ENCODE peak calls at places on chromosomes 7 and 10, in six cellular contexts. S is GM12878, P is HepG2, L is HCT116, E is SK-N-SH, H is K562. K is an unnamed sample.

GRCh38 chr10:71971311-71971731 is 7.1 kb downstream of the CHST3 start:
- DNase-seq in S (no peak), P (no peak), H (no peak), E (no peak), L (no peak), K (no peak)

GRCh38 chr7:21469894-21470293 is 42.0 kb downstream of the SP4 start:
- DNase-seq in H (no peak), L (no peak), P (no peak), S (no peak), E (no peak), K (no peak)

GRCh38 chr10:17512341-17513001 is 58.1 kb upstream of the ST8SIA6 start:
- DNase-seq in S (no peak), H (no peak), E (no peak), L (peak; percentile 93), P (no peak), K (no peak)

GRCh38 chr7:31735991-31736982 is 49.3 kb downstream of the PPP1R17 start:
- DNase-seq in P (peak; percentile 52), E (peak; percentile 64), L (peak; percentile 35), H (peak; percentile 67), S (no peak), K (peak; percentile 83)

GRCh38 chr10:79404231-79404609 is 41.2 kb downstream of the ZCCHC24 start:
- DNase-seq in P (peak; percentile 66), L (no peak), E (no peak), H (no peak), S (no peak), K (peak; percentile 41)

GRCh38 chr10:110821508-110821907 is 50.2 kb upstream of the PDCD4 start:
- DNase-seq in P (no peak), L (no peak), H (no peak), S (no peak), E (no peak), K (no peak)

GRCh38 chr10:79333513-79333912 is 13.8 kb upstream of the PPIF start:
- DNase-seq in P (no peak), H (no peak), E (no peak), L (no peak), S (no peak), K (no peak)

GRCh38 chr10:35707642-35708425 is 65.7 kb upstream of the FZD8 start:
- DNase-seq in S (no peak), E (no peak), L (no peak), H (no peak), P (no peak), K (no peak)

GRCh38 chr10:123784636-123785035 is 107.0 kb downstream of the CPXM2 start:
- DNase-seq in L (no peak), S (no peak), H (no peak), E (no peak), P (no peak), K (no peak)

GRCh38 chr7:82595176-82595575 is 151.6 kb upstream of the CACNA2D1 start:
- DNase-seq in L (no peak), H (no peak), S (no peak), P (no peak), E (no peak), K (no peak)

GRCh38 chr7:90824386-90825307 is 228.5 kb downstream of the CDK14 start:
- DNase-seq in P (no peak), L (no peak), H (no peak), S (no peak), E (no peak), K (no peak)

GRCh38 chr7:3371601-3372000 is 70.5 kb downstream of the SDK1 start:
- DNase-seq in E (no peak), S (no peak), L (no peak), H (no peak), P (no peak), K (no peak)

GRCh38 chr7:28921822-28922221 is 36.3 kb downstream of the TRIL start:
- DNase-seq in S (no peak), E (peak; percentile 84), L (peak; percentile 67), P (peak; percentile 69), H (peak; percentile 57), K (peak; percentile 83)

GRCh38 chr7:95002726-95003125 is 95.3 kb downstream of the PPP1R9A start:
- DNase-seq in P (no peak), L (no peak), H (no peak), S (no peak), E (no peak), K (no peak)

GRCh38 chr7:149773446-149774236 is at the start of gene ZNF467:
- DNase-seq in L (no peak), P (no peak), S (no peak), H (peak; percentile 87), E (peak; percentile 73), K (peak; percentile 43)

GRCh38 chr10:88735661-88736060 is 24.2 kb upstream of the LIPN start:
- DNase-seq in E (no peak), H (no peak), L (no peak), S (no peak), P (no peak), K (no peak)

GRCh38 chr7:28980504-28981281 is 22.6 kb upstream of the TRIL start:
- DNase-seq in P (no peak), H (no peak), S (no peak), L (no peak), E (no peak), K (peak; percentile 19)

GRCh38 chr10:47380341-47381215 is 3.5 kb downstream of the ZNF488 start:
- DNase-seq in H (no peak), P (no peak), E (peak; percentile 7), S (no peak), L (no peak), K (no peak)

GRCh38 chr7:139992353-139993054 is 70.2 kb downstream of the PARP12 start:
- DNase-seq in P (no peak), E (peak; percentile 65), S (no peak), L (no peak), H (no peak), K (no peak)

GRCh38 chr10:89625041-89625765 is 19.8 kb downstream of the PANK1 start:
- DNase-seq in E (no peak), L (no peak), H (no peak), P (no peak), S (no peak), K (no peak)

GRCh38 chr7:66642186-66642585 is 13.5 kb downstream of the KCTD7 start:
- DNase-seq in P (no peak), H (no peak), L (no peak), E (peak; percentile 34), S (no peak), K (no peak)

GRCh38 chr7:66639773-66640172 is 11.1 kb downstream of the KCTD7 start:
- DNase-seq in P (no peak), E (no peak), L (no peak), S (no peak), H (peak; percentile 49), K (no peak)

GRCh38 chr7:66640802-66641525 is 12.3 kb downstream of the KCTD7 start:
- DNase-seq in P (peak; percentile 63), S (no peak), E (no peak), L (no peak), H (no peak), K (no peak)

GRCh38 chr7:66642932-66643331 is 14.3 kb downstream of the KCTD7 start:
- DNase-seq in L (no peak), P (no peak), E (no peak), S (no peak), H (no peak), K (no peak)

DNA sequence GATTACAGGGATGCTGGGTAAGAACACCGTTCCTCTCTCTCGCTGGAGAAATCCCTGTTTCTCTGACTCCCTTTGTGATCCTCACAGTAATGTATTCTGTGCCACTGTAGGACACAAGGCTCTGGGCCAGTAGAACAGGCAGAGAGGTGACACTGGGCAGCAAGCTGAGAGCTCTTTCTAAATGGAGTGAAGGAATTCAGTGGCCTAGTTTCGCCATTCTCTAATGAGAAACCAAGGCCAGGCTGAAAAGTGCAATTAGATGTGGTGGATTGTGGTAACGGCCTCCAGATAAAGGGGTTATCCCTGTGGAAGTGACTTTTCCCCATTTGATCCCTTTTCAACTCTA is 12.8 kb downstream of the KCTD7 start:
- DNase-seq in P (no peak), L (no peak), S (no peak), E (no peak), H (no peak), K (no peak)
- H3K4me1 ChIP-seq in P (peaks cover 29% of the 10 kb centered on the region), L (no peaks in the 10 kb centered on the region), S (no peaks in the 10 kb centered on the region), E (peaks cover 2% of the 10 kb centered on the region), H (peaks cover 22% of the 10 kb centered on the region), K (no peaks in the 10 kb centered on the region)

DNA sequence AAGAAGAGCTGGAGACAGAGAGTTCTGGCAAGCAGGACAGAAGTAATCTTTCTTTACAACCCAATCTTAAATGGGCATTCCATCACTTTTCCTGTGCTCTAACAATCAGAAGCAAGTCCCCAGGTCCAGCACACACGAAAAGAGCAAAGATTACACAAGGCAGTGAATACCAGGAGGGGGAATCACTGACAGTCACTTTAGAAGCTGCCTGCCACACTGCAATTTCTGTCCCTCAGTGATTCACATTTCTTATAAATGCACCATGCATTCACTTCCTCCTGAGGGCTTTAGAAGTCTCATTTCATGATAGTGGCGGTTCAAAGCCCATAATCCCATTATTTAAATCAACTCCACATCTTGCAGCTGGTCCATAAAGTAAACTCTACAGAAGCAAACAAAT is 362.5 kb downstream of the POM121L12 start:
- DNase-seq in H (no peak), P (no peak), E (no peak), S (no peak), L (no peak), K (no peak)
- H3K79me2 ChIP-seq in H (no peaks in the 10 kb centered on the region), P (no peaks in the 10 kb centered on the region), E (no peaks in the 10 kb centered on the region), S (no peaks in the 10 kb centered on the region), L (no peaks in the 10 kb centered on the region), K (no peaks in the 10 kb centered on the region)

GRCh38 chr7:18198868-18199267 is 171.2 kb upstream of the PRPS1L1 start:
- DNase-seq in S (no peak), L (no peak), P (no peak), E (no peak), H (no peak), K (no peak)
- TF ChIP-seq REST in S (no peak), L (no peak), P (no peak), E (no peak), H (no peak), K (no peak)

GRCh38 chr10:100939763-100940344 is 27.1 kb downstream of the SLF2 start:
- DNase-seq in P (no peak), H (no peak), L (no peak), S (no peak), E (no peak), K (no peak)

GRCh38 chr10:100930368-100930767 is 17.6 kb downstream of the SLF2 start:
- DNase-seq in H (no peak), L (no peak), P (peak; percentile 25), E (no peak), S (no peak), K (peak; percentile 26)

DNA sequence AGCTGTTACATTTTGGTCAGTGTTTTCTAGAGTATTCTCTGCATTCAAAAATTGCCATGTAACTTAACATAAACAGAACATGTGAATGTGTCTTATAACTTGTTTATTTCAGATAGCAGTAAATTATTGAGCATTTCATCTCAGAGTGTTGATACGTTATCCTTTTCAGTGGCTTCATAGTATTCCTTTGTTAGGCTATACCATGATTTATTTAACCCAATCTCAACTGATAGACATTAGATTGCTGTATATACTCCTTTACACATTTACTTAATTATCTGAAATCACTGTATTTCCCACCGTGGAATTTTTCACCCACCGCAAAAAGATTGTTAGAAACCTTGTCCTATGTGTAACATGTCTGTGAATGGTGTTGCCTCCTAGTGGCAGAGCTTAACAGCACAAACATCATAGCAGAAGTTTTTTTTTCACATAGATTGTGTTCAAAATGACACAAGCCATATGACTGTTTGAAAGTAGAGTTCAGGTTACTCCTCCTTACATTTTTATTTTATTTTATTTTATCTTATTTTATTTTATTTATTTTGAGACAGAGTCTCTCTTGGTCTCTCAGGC is 21.4 kb downstream of the SLF2 start:
- DNase-seq in E (peak; percentile 20), S (no peak), H (peak; percentile 11), L (no peak), P (peak; percentile 45), K (peak; percentile 35)
- H3K4me1 ChIP-seq in E (no peaks in the 10 kb centered on the region), S (no peaks in the 10 kb centered on the region), H (no peaks in the 10 kb centered on the region), L (no peaks in the 10 kb centered on the region), P (peaks cover 8% of the 10 kb centered on the region), K (no peaks in the 10 kb centered on the region)

GRCh38 chr7:64667311-64667710 is 1.4 kb downstream of the ZNF107 start:
- DNase-seq in S (no peak), E (no peak), P (peak; percentile 11), H (no peak), L (no peak), K (no peak)
- H3K79me2 ChIP-seq in S (peaks cover 46% of the 10 kb centered on the region), E (peaks cover 62% of the 10 kb centered on the region), P (peaks cover 16% of the 10 kb centered on the region), H (peaks cover 41% of the 10 kb centered on the region), L (peaks cover 51% of the 10 kb centered on the region), K (peaks cover 61% of the 10 kb centered on the region)

K was measured in GM23338.